ENCODE peak calls at places on chromosomes 5 and 9, in seven cellular contexts. I, V, P, B, F, Z and A are unnamed samples.
A peak's percentile ranks its signal among the peaks of the same experiment; 100 is the strongest.

GRCh38 chr5:83055166-83055565 is 22.0 kb downstream of the TMEM167A start:
- DNase-seq in I (no peak), V (no peak), P (no peak), B (no peak), F (no peak), Z (no peak), A (no peak)

GRCh38 chr9:130172858-130173461 is 756 bp downstream of the NCS1 start:
- DNase-seq in I (peak; percentile 64), V (no peak), P (no peak), B (no peak), F (peak; percentile 53), Z (no peak), A (no peak)

GRCh38 chr9:130368631-130369103 is 76.1 kb upstream of the ASS1 start:
- DNase-seq in I (no peak), V (no peak), P (peak; percentile 16), B (no peak), F (no peak), Z (no peak), A (no peak)

GRCh38 chr9:81621785-81622243 is 67.5 kb downstream of the TLE1 start:
- DNase-seq in I (no peak), V (no peak), P (no peak), B (no peak), F (no peak), Z (no peak), A (no peak)

GRCh38 chr5:173590436-173591299 is 25.8 kb downstream of the BOD1 start:
- DNase-seq in I (peak; percentile 45), V (no peak), P (no peak), B (no peak), F (peak; percentile 19), Z (no peak), A (no peak)

GRCh38 chr5:38831909-38832308 is 13.9 kb upstream of the OSMR start:
- DNase-seq in I (no peak), V (peak; percentile 45), P (peak; percentile 46), B (no peak), F (no peak), Z (no peak), A (no peak)

GRCh38 chr9:98381311-98382103 is 126.1 kb upstream of the TBC1D2 start:
- DNase-seq in I (no peak), V (no peak), P (no peak), B (no peak), F (no peak), Z (no peak), A (no peak)

GRCh38 chr5:43769576-43770352 is 166.8 kb downstream of the NNT start:
- DNase-seq in I (no peak), V (peak; percentile 91), P (peak; percentile 13), B (no peak), F (peak; percentile 31), Z (no peak), A (no peak)

GRCh38 chr9:135797507-135798302 is 95.7 kb downstream of the KCNT1 start:
- DNase-seq in I (peak; percentile 59), V (peak; percentile 31), P (peak; percentile 29), B (no peak), F (no peak), Z (no peak), A (no peak)

GRCh38 chr9:113963017-113963620 is 87.0 kb downstream of the ZNF618 start:
- DNase-seq in I (no peak), V (peak; percentile 49), P (peak; percentile 21), B (peak; percentile 63), F (no peak), Z (peak; percentile 44), A (peak; percentile 37)

GRCh38 chr5:120640793-120641192 is 176.7 kb downstream of the PRR16 start:
- DNase-seq in I (no peak), V (no peak), P (no peak), B (no peak), F (no peak), Z (no peak), A (no peak)

GRCh38 chr9:133968428-133968827 is 23.7 kb downstream of the VAV2 start:
- DNase-seq in I (no peak), V (no peak), P (no peak), B (no peak), F (no peak), Z (no peak), A (no peak)

GRCh38 chr5:14699807-14700400 is 35.4 kb downstream of the OTULIN start:
- DNase-seq in I (no peak), V (no peak), P (no peak), B (no peak), F (no peak), Z (no peak), A (no peak)

GRCh38 chr5:78274540-78275197 is 19.8 kb downstream of the AP3B1 start:
- DNase-seq in I (no peak), V (no peak), P (no peak), B (no peak), F (no peak), Z (no peak), A (no peak)

GRCh38 chr5:159915913-159916840 is at the start of gene ADRA1B:
- DNase-seq in I (peak; percentile 89), V (peak; percentile 53), P (peak; percentile 41), B (peak; percentile 76), F (peak; percentile 82), Z (no peak), A (peak; percentile 63)

GRCh38 chr5:79287907-79288306 is 52.0 kb downstream of the JMY start:
- DNase-seq in I (no peak), V (no peak), P (no peak), B (no peak), F (no peak), Z (no peak), A (no peak)

GRCh38 chr5:52725065-52725746 is 62.5 kb upstream of the ITGA1 start:
- DNase-seq in I (no peak), V (peak; percentile 12), P (peak; percentile 95), B (peak; percentile 35), F (no peak), Z (peak; percentile 90), A (peak; percentile 34)

GRCh38 chr5:73459366-73459765 is 10.8 kb upstream of the FOXD1 start:
- DNase-seq in I (no peak), V (peak; percentile 52), P (no peak), B (no peak), F (no peak), Z (no peak), A (no peak)

GRCh38 chr5:55338810-55339243 is 31.0 kb downstream of the MTREX start:
- DNase-seq in I (no peak), V (no peak), P (no peak), B (no peak), F (no peak), Z (no peak), A (no peak)

GRCh38 chr5:96195053-96195452 is 233.4 kb upstream of the ELL2 start:
- DNase-seq in I (no peak), V (peak; percentile 61), P (no peak), B (no peak), F (no peak), Z (no peak), A (no peak)

GRCh38 chr9:137545123-137545522 is 5.1 kb downstream of the PNPLA7 start:
- DNase-seq in I (no peak), V (peak; percentile 28), P (no peak), B (no peak), F (peak; percentile 47), Z (no peak), A (no peak)

GRCh38 chr5:142922223-142922952 is 152.2 kb downstream of the ARHGAP26 start:
- DNase-seq in I (no peak), V (peak; percentile 77), P (no peak), B (no peak), F (no peak), Z (no peak), A (no peak)

GRCh38 chr9:135198889-135199288 is 111.4 kb downstream of the OLFM1 start:
- DNase-seq in I (no peak), V (no peak), P (no peak), B (no peak), F (no peak), Z (no peak), A (no peak)

GRCh38 chr9:120655005-120655622 is 59.2 kb downstream of the MEGF9 start:
- DNase-seq in I (no peak), V (peak; percentile 70), P (peak; percentile 73), B (no peak), F (no peak), Z (peak; percentile 17), A (no peak)

GRCh38 chr9:84371737-84372136 is 31.2 kb upstream of the SLC28A3 start:
- DNase-seq in I (no peak), V (peak; percentile 82), P (peak; percentile 89), B (no peak), F (no peak), Z (no peak), A (peak; percentile 54)

DNA sequence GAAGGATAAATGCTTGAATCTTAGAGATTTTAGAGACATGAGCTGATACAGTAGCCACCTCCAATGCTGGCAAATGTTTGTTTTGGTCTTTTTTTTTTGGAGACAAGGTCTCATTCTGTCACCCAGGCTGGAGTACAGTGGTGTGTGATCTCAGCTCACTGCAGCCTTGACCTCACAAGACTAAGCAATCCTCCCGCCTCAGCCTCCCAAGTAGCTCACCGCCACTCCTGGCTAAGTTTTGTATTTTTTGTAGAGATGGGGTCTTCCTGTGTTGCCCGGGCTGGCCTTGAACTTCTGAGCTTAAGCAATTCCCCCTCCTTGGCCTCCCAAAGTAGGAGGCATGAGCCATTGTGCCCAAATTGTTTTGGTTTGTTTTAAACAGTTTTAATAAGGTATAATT is 6.8 kb upstream of the DOLPP1 start:
- DNase-seq in I (no peak), V (no peak), P (no peak), B (no peak), F (no peak), Z (no peak), A (no peak)
- H3K4me1 ChIP-seq in I (no peaks in the 10 kb centered on the region), V (no peaks in the 10 kb centered on the region), P (no peaks in the 10 kb centered on the region), B (peaks cover 32% of the 10 kb centered on the region), F (no peaks in the 10 kb centered on the region), Z (no peaks in the 10 kb centered on the region), A (no peaks in the 10 kb centered on the region)

DNA sequence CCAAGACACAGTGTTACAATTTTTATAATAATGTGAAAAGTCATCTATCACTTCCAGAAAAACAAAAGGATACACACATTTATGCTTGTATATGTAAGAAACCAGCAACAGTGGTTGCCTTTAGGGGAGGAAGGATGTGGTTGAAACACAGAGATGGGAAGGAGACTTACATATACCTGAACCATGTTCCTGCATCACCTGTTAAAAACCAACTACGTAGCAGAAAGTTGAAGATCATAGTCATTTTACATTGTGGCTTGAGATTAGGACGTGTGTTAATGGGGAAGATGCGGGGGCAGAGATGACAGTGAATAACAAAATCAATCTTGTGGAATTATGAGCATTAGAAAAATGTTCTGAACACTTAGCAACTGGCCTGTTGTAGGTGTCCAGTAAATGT is 307.3 kb downstream of the MLLT3 start:
- DNase-seq in I (no peak), V (no peak), P (no peak), B (no peak), F (no peak), Z (no peak), A (no peak)
- TF ChIP-seq CTCF in I (no peak), V (no peak), P (no peak), B (no peak), F (no peak), Z (no peak), A (no peak)

GRCh38 chr9:95078934-95079333 is 238.6 kb downstream of the FANCC start:
- DNase-seq in I (no peak), V (no peak), P (no peak), B (no peak), F (no peak), Z (no peak), A (peak; percentile 64)
- H3K4me1 ChIP-seq in I (peaks cover 8% of the 10 kb centered on the region), V (peaks cover 19% of the 10 kb centered on the region), P (no peaks in the 10 kb centered on the region), B (peaks cover 51% of the 10 kb centered on the region), F (peaks cover 35% of the 10 kb centered on the region), Z (no peaks in the 10 kb centered on the region), A (peaks cover 5% of the 10 kb centered on the region)

DNA sequence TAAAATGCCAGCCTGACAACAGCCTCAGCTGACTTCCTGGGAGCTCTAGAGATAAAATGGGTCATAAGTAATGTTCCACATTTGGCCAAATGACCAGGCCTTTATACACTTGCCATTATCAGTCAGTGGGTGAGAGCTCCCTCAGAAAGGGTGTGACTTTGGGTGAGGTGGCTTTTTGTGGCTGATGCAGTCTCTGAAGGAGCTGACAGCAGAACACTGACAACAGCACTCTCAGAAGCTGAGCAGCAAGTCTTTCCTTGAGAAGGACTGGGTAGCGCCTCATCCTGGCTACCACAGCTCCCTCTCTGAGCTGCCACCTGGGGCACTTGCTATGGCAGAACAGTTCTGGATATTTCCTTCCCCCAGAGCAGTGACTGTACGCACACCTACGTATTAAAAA is 22.0 kb upstream of the GNAQ start:
- DNase-seq in I (no peak), V (no peak), P (no peak), B (no peak), F (no peak), Z (no peak), A (no peak)
- TF ChIP-seq CTCF in I (no peak), V (no peak), P (no peak), B (no peak), F (no peak), Z (no peak), A (no peak)